ENCODE peak calls at places on chromosomes 7 and 10, in eight cellular contexts. One of them, this sample, is unnamed.

GRCh38 chr7:18828333-18829100 is 288.9 kb downstream of the TWIST1 start:
- DNase-seq in A673: no peak
- DNase-seq in GM12878: no peak
- DNase-seq in HFFc6: no peak
- DNase-seq in RWPE1: no peak
- DNase-seq in HCT116: no peak
- DNase-seq in endodermal cell: no peak
- DNase-seq in BJ: no peak
- DNase-seq in this sample: no peak

GRCh38 chr7:48518092-48518491 is 346.8 kb downstream of the ABCA13 start:
- DNase-seq in endodermal cell: no peak
- DNase-seq in RWPE1: no peak
- DNase-seq in A673: peak; percentile 49
- DNase-seq in GM12878: no peak
- DNase-seq in HFFc6: no peak
- DNase-seq in BJ: no peak
- DNase-seq in HCT116: no peak
- DNase-seq in this sample: no peak

GRCh38 chr7:1646957-1647891 is 22.9 kb upstream of the ELFN1 start:
- DNase-seq in GM12878: no peak
- DNase-seq in BJ: no peak
- DNase-seq in HCT116: no peak
- DNase-seq in endodermal cell: peak; percentile 37
- DNase-seq in HFFc6: no peak
- DNase-seq in A673: peak; percentile 86
- DNase-seq in RWPE1: no peak
- DNase-seq in this sample: no peak

GRCh38 chr10:45379891-45380540 is 6.0 kb downstream of the ALOX5 start:
- DNase-seq in endodermal cell: no peak
- DNase-seq in HFFc6: no peak
- DNase-seq in HCT116: no peak
- DNase-seq in A673: no peak
- DNase-seq in BJ: no peak
- DNase-seq in GM12878: no peak
- DNase-seq in RWPE1: no peak
- DNase-seq in this sample: no peak

GRCh38 chr10:44971935-44972792 is 6.4 kb downstream of the DEPP1 start:
- DNase-seq in A673: no peak
- DNase-seq in GM12878: no peak
- DNase-seq in HCT116: no peak
- DNase-seq in HFFc6: no peak
- DNase-seq in endodermal cell: no peak
- DNase-seq in BJ: no peak
- DNase-seq in RWPE1: no peak
- DNase-seq in this sample: no peak

GRCh38 chr7:10939237-10939910 is 34.3 kb upstream of the PHF14 start:
- DNase-seq in BJ: no peak
- DNase-seq in GM12878: no peak
- DNase-seq in HCT116: no peak
- DNase-seq in RWPE1: peak; percentile 34
- DNase-seq in HFFc6: no peak
- DNase-seq in A673: no peak
- DNase-seq in endodermal cell: no peak
- DNase-seq in this sample: peak; percentile 25

GRCh38 chr10:24209946-24210491 is 1.1 kb downstream of the KIAA1217 start:
- DNase-seq in BJ: no peak
- DNase-seq in A673: peak; percentile 70
- DNase-seq in endodermal cell: peak; percentile 56
- DNase-seq in HFFc6: peak; percentile 31
- DNase-seq in RWPE1: peak; percentile 73
- DNase-seq in HCT116: no peak
- DNase-seq in GM12878: peak; percentile 82
- DNase-seq in this sample: peak; percentile 81

GRCh38 chr10:113616244-113617074 is 47.4 kb downstream of the NRAP start:
- DNase-seq in A673: peak; percentile 54
- DNase-seq in RWPE1: no peak
- DNase-seq in endodermal cell: peak; percentile 65
- DNase-seq in GM12878: no peak
- DNase-seq in HFFc6: peak; percentile 17
- DNase-seq in HCT116: peak; percentile 16
- DNase-seq in BJ: no peak
- DNase-seq in this sample: no peak

GRCh38 chr10:91378061-91378460 is 32.1 kb upstream of the HECTD2 start:
- DNase-seq in GM12878: no peak
- DNase-seq in RWPE1: no peak
- DNase-seq in HFFc6: no peak
- DNase-seq in BJ: no peak
- DNase-seq in HCT116: no peak
- DNase-seq in A673: peak; percentile 30
- DNase-seq in endodermal cell: no peak
- DNase-seq in this sample: no peak

GRCh38 chr10:104308439-104308903 is 29.8 kb downstream of the ITPRIP start:
- DNase-seq in A673: no peak
- DNase-seq in BJ: no peak
- DNase-seq in GM12878: peak; percentile 56
- DNase-seq in HFFc6: no peak
- DNase-seq in HCT116: no peak
- DNase-seq in endodermal cell: no peak
- DNase-seq in RWPE1: no peak
- DNase-seq in this sample: peak; percentile 76

GRCh38 chr10:89158446-89158845 is 48.7 kb downstream of the CH25H start:
- DNase-seq in GM12878: no peak
- DNase-seq in endodermal cell: no peak
- DNase-seq in A673: no peak
- DNase-seq in HFFc6: peak; percentile 83
- DNase-seq in RWPE1: no peak
- DNase-seq in BJ: peak; percentile 99
- DNase-seq in HCT116: no peak
- DNase-seq in this sample: no peak

GRCh38 chr10:48458662-48459048 is 146.2 kb downstream of the ARHGAP22 start:
- DNase-seq in BJ: no peak
- DNase-seq in HFFc6: no peak
- DNase-seq in HCT116: no peak
- DNase-seq in GM12878: no peak
- DNase-seq in A673: no peak
- DNase-seq in endodermal cell: peak; percentile 29
- DNase-seq in RWPE1: no peak
- DNase-seq in this sample: no peak

GRCh38 chr7:159004411-159004810 is 140.3 kb downstream of the VIPR2 start:
- DNase-seq in HCT116: no peak
- DNase-seq in HFFc6: no peak
- DNase-seq in GM12878: no peak
- DNase-seq in RWPE1: no peak
- DNase-seq in A673: no peak
- DNase-seq in BJ: no peak
- DNase-seq in endodermal cell: no peak
- DNase-seq in this sample: no peak

GRCh38 chr7:142670504-142670903 is 78.8 kb upstream of the PRSS1 start:
- DNase-seq in endodermal cell: no peak
- DNase-seq in HFFc6: no peak
- DNase-seq in A673: no peak
- DNase-seq in RWPE1: no peak
- DNase-seq in BJ: no peak
- DNase-seq in HCT116: no peak
- DNase-seq in GM12878: no peak
- DNase-seq in this sample: no peak

GRCh38 chr7:30800785-30801252 is 29.6 kb downstream of the MINDY4 start:
- DNase-seq in GM12878: peak; percentile 21
- DNase-seq in endodermal cell: peak; percentile 81
- DNase-seq in A673: peak; percentile 80
- DNase-seq in RWPE1: peak; percentile 84
- DNase-seq in HFFc6: peak; percentile 75
- DNase-seq in HCT116: peak; percentile 29
- DNase-seq in BJ: no peak
- DNase-seq in this sample: peak; percentile 80

GRCh38 chr10:15344876-15345285 is 26.2 kb downstream of the FAM171A1 start:
- DNase-seq in HCT116: no peak
- DNase-seq in HFFc6: no peak
- DNase-seq in endodermal cell: no peak
- DNase-seq in A673: peak; percentile 87
- DNase-seq in GM12878: no peak
- DNase-seq in BJ: no peak
- DNase-seq in RWPE1: peak; percentile 24
- DNase-seq in this sample: no peak

GRCh38 chr10:99913831-99914235 is 95.9 kb downstream of the DNMBP start:
- DNase-seq in BJ: no peak
- DNase-seq in GM12878: no peak
- DNase-seq in endodermal cell: peak; percentile 97
- DNase-seq in RWPE1: no peak
- DNase-seq in HCT116: no peak
- DNase-seq in A673: peak; percentile 92
- DNase-seq in HFFc6: no peak
- DNase-seq in this sample: no peak
- TF ChIP-seq CTCF in BJ: no peak
- TF ChIP-seq CTCF in GM12878: no peak
- TF ChIP-seq CTCF in endodermal cell: peak; percentile 70
- TF ChIP-seq CTCF in RWPE1: no peak
- TF ChIP-seq CTCF in HCT116: no peak
- TF ChIP-seq CTCF in A673: peak; percentile 37
- TF ChIP-seq CTCF in HFFc6: no peak
- TF ChIP-seq CTCF in this sample: no peak

DNA sequence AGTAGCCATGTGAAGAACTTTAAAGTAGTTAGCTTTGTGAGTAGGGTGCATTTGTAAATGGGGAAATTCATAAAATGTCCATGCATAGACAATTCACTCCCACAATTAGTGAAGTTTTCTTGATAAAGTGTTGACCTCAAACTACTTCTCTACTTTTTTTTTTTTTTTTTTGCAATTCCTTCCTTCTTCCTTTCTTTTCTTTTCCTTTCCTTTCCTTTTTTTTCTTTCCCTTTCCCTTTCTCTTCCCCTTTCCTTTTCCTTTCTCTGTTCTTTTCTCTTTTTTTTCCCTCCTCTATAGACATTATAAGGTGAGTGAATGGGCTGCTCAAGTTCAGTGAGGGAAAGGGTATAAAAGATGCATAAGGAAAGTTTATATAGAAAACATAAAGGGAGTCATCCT is 184.2 kb downstream of the PTEN start:
- DNase-seq in RWPE1: no peak
- DNase-seq in BJ: no peak
- DNase-seq in HCT116: no peak
- DNase-seq in GM12878: no peak
- DNase-seq in A673: no peak
- DNase-seq in HFFc6: no peak
- DNase-seq in endodermal cell: no peak
- DNase-seq in this sample: no peak
- TF ChIP-seq CTCF in RWPE1: no peak
- TF ChIP-seq CTCF in BJ: no peak
- TF ChIP-seq CTCF in HCT116: no peak
- TF ChIP-seq CTCF in GM12878: no peak
- TF ChIP-seq CTCF in A673: no peak
- TF ChIP-seq CTCF in HFFc6: no peak
- TF ChIP-seq CTCF in endodermal cell: no peak
- TF ChIP-seq CTCF in this sample: no peak

DNA sequence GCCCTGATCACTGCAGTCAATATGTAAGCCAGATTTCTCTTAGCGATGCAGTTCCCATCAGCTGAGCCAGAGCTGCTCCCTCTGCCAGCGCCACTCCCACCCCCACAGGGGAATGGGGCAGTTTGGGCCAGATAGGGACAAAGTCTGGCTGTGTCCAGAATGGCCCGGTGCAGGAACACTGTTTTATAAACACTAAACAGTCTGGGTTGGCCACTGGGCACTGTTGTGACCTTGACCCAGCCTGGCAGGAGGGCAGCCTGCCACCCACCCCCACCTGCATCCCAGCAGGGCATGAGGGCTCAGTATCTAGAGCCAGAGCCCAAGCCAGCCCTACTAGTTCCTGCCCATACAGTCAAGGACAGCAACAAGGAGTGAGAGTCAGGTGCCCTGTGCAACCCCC is 1.3 kb downstream of the OGDHL start:
- DNase-seq in RWPE1: no peak
- DNase-seq in HCT116: no peak
- DNase-seq in A673: no peak
- DNase-seq in BJ: no peak
- DNase-seq in HFFc6: no peak
- DNase-seq in GM12878: no peak
- DNase-seq in endodermal cell: peak; percentile 46
- DNase-seq in this sample: no peak
- TF ChIP-seq CTCF in RWPE1: no peak
- TF ChIP-seq CTCF in HCT116: no peak
- TF ChIP-seq CTCF in A673: no peak
- TF ChIP-seq CTCF in BJ: no peak
- TF ChIP-seq CTCF in HFFc6: no peak
- TF ChIP-seq CTCF in GM12878: no peak
- TF ChIP-seq CTCF in endodermal cell: no peak
- TF ChIP-seq CTCF in this sample: no peak

GRCh38 chr10:129335396-129335795 is 131.6 kb upstream of the MGMT start:
- DNase-seq in BJ: no peak
- DNase-seq in A673: no peak
- DNase-seq in GM12878: no peak
- DNase-seq in endodermal cell: no peak
- DNase-seq in HCT116: no peak
- DNase-seq in RWPE1: no peak
- DNase-seq in HFFc6: no peak
- DNase-seq in this sample: no peak

GRCh38 chr10:129329375-129330040 is 137.5 kb upstream of the MGMT start:
- DNase-seq in BJ: no peak
- DNase-seq in A673: peak; percentile 31
- DNase-seq in HFFc6: no peak
- DNase-seq in HCT116: no peak
- DNase-seq in endodermal cell: no peak
- DNase-seq in RWPE1: no peak
- DNase-seq in GM12878: no peak
- DNase-seq in this sample: no peak

GRCh38 chr10:129335942-129336341 is 131.1 kb upstream of the MGMT start:
- DNase-seq in A673: no peak
- DNase-seq in HCT116: no peak
- DNase-seq in endodermal cell: no peak
- DNase-seq in HFFc6: no peak
- DNase-seq in GM12878: no peak
- DNase-seq in RWPE1: no peak
- DNase-seq in BJ: no peak
- DNase-seq in this sample: no peak

GRCh38 chr10:129334326-129334725 is 132.7 kb upstream of the MGMT start:
- DNase-seq in RWPE1: no peak
- DNase-seq in HFFc6: no peak
- DNase-seq in GM12878: no peak
- DNase-seq in BJ: no peak
- DNase-seq in endodermal cell: no peak
- DNase-seq in A673: no peak
- DNase-seq in HCT116: no peak
- DNase-seq in this sample: no peak

GRCh38 chr10:129332476-129332875 is 134.6 kb upstream of the MGMT start:
- DNase-seq in HFFc6: no peak
- DNase-seq in HCT116: peak; percentile 6
- DNase-seq in RWPE1: no peak
- DNase-seq in GM12878: no peak
- DNase-seq in BJ: no peak
- DNase-seq in endodermal cell: peak; percentile 89
- DNase-seq in A673: peak; percentile 88
- DNase-seq in this sample: no peak
- TF ChIP-seq CTCF in HFFc6: peak; percentile 10
- TF ChIP-seq CTCF in HCT116: peak; percentile 31
- TF ChIP-seq CTCF in RWPE1: no peak
- TF ChIP-seq CTCF in GM12878: peak; percentile 10
- TF ChIP-seq CTCF in BJ: no peak
- TF ChIP-seq CTCF in endodermal cell: peak; percentile 85
- TF ChIP-seq CTCF in A673: peak; percentile 96
- TF ChIP-seq CTCF in this sample: peak; percentile 39

GRCh38 chr7:39741942-39742623 is 118.7 kb downstream of the RALA start:
- DNase-seq in GM12878: no peak
- DNase-seq in endodermal cell: peak; percentile 97
- DNase-seq in A673: peak; percentile 67
- DNase-seq in HCT116: no peak
- DNase-seq in BJ: no peak
- DNase-seq in HFFc6: peak; percentile 17
- DNase-seq in RWPE1: peak; percentile 66
- DNase-seq in this sample: no peak
- TF ChIP-seq CTCF in GM12878: peak; percentile 56
- TF ChIP-seq CTCF in endodermal cell: peak; percentile 97
- TF ChIP-seq CTCF in A673: peak; percentile 67
- TF ChIP-seq CTCF in HCT116: peak; percentile 62
- TF ChIP-seq CTCF in BJ: peak; percentile 22
- TF ChIP-seq CTCF in HFFc6: peak; percentile 81
- TF ChIP-seq CTCF in RWPE1: peak; percentile 12
- TF ChIP-seq CTCF in this sample: peak; percentile 58

This sample was measured in GM13977.